ENCODE peak calls at places on chromosomes 16 and 17, in nine cellular contexts. C is SJCRH30; L is GM23248; U is sigmoid colon; J is neural progenitor cell; Y is CD8-positive, alpha-beta memory T cell; Z is uterus; R is thoracic aorta; P is spleen. S is an unnamed sample. For H3K27me3, the result is how much of the 10 kb centered on the place peaks cover.

GRCh38 chr17:81665205-81666091 is 957 bp downstream of the OXLD1 start:
- DNase-seq in J (peak), C (peak), L (peak), Y (peak), U (peak), R (no peak), Z (no peak), P (no peak), S (no peak)

GRCh38 chr17:78517421-78517820 is 59.8 kb downstream of the DNAH17 start:
- DNase-seq in U (peak), P (peak), Z (no peak), Y (no peak), J (no peak), R (no peak), C (no peak), L (no peak), S (peak)

GRCh38 chr17:79132271-79133064 is 57.8 kb downstream of the ENGASE start:
- DNase-seq in Z (no peak), C (no peak), U (no peak), L (no peak), P (no peak), Y (no peak), R (no peak), J (no peak), S (no peak)

GRCh38 chr16:83797013-83797412 is 10.8 kb upstream of the HSBP1 start:
- DNase-seq in R (no peak), C (no peak), L (no peak), U (no peak), Z (no peak), Y (no peak), P (no peak), J (no peak), S (no peak)

GRCh38 chr17:57294629-57295501 is 38.5 kb downstream of the MSI2 start:
- DNase-seq in Y (no peak), L (no peak), R (no peak), U (no peak), P (no peak), Z (no peak), J (no peak), C (peak), S (no peak)

GRCh38 chr17:62755139-62755851 is 52.8 kb downstream of the MARCHF10 start:
- DNase-seq in L (peak), R (no peak), U (no peak), C (no peak), J (no peak), Y (no peak), Z (peak), P (no peak), S (no peak)

GRCh38 chr16:25988882-25989281 is 297.1 kb downstream of the HS3ST4 start:
- DNase-seq in U (no peak), J (no peak), R (no peak), C (no peak), P (no peak), Y (no peak), L (no peak), Z (no peak), S (no peak)

GRCh38 chr16:85266857-85267256 is 154.6 kb upstream of the CIBAR2 start:
- DNase-seq in Y (no peak), Z (no peak), J (no peak), L (no peak), U (no peak), C (peak), R (no peak), P (no peak), S (no peak)

GRCh38 chr17:9929873-9930272 is 24.8 kb upstream of the RCVRN start:
- DNase-seq in P (no peak), U (no peak), Z (peak), R (no peak), L (no peak), Y (no peak), C (no peak), J (no peak), S (no peak)

GRCh38 chr17:1735418-1735817 is 7.3 kb upstream of the SERPINF2 start:
- DNase-seq in Y (no peak), J (no peak), C (no peak), P (no peak), Z (no peak), U (no peak), R (no peak), L (no peak), S (no peak)

GRCh38 chr17:49473900-49474751 is 21.0 kb upstream of the NGFR start:
- DNase-seq in U (no peak), P (no peak), Y (no peak), R (no peak), J (no peak), Z (no peak), L (no peak), C (no peak), S (peak)

GRCh38 chr16:23898682-23899430 is 63.1 kb downstream of the PRKCB start:
- DNase-seq in L (no peak), J (no peak), R (no peak), Z (no peak), U (no peak), P (no peak), Y (no peak), C (no peak), S (no peak)

GRCh38 chr17:10126554-10127493 is 71.6 kb downstream of the GAS7 start:
- DNase-seq in Z (peak), J (peak), R (no peak), L (peak), P (no peak), Y (no peak), C (no peak), U (peak), S (peak)

GRCh38 chr17:58679263-58680037 is 12.4 kb downstream of the TEX14 start:
- DNase-seq in Y (no peak), R (no peak), J (no peak), U (no peak), P (no peak), L (no peak), Z (no peak), C (peak), S (no peak)

GRCh38 chr17:82594571-82594970 is 53.7 kb downstream of the WDR45B start:
- DNase-seq in R (no peak), U (no peak), P (no peak), Z (no peak), Y (no peak), C (no peak), L (no peak), J (no peak), S (no peak)

GRCh38 chr17:75288784-75289121 is 480 bp downstream of the SLC25A19 start:
- DNase-seq in Z (no peak), R (no peak), L (no peak), Y (peak), C (peak), U (no peak), P (no peak), J (peak), S (no peak)

GRCh38 chr17:78484300-78485159 is 92.7 kb downstream of the DNAH17 start:
- DNase-seq in J (peak), C (no peak), Z (no peak), U (no peak), Y (peak), L (peak), P (peak), R (no peak), S (no peak)

DNA sequence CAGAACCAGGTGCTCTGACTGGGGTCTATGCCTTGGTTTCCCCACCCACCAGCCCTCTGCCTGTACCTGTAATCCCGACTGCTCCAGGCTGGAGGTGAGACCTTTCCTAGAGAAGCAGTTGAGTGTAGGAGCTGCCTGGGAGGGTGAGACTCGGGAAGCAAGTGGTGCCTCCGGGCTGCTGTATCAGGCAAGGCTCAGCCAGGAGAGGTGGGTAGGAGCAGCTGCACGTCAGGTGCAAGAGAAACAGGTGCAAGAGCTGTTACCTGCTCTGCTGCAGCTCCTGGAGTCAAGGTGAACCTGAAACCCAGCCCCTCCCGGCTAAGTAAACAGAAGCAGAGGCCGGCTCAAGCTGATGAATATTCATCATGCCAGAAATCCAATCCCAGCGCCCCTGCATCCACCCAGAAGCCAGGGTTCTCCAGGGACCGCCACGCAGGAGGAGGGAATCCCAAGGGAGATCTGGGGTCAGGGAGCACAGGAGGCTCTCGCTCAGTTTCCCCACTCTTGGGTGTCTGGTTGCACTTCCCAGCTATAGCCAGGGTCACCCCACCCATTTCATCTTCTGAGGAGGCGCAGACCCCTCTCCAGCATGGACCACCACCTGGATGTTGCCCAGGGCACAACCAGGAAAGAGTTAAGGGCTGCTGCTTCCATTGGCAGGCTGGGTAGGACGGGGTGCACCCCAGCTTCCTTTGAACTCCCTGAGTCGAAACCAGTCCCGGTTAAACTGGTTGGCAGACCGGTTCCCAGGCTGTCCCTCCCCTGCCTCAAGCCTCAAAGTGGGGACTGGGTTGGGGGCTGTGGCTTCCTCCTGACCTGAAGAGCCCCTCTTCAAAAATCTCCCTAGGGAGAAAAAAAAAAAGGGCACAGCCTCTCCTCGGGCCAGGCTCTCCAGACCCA is at the start of gene PRR15L:
- DNase-seq in R (no peak), L (no peak), J (no peak), Z (no peak), C (no peak), U (no peak), Y (peak), P (no peak), S (no peak)
- H3K27ac ChIP-seq in R (no peak), L (no peak), J (no peak), Z (no peak), C (no peak), U (no peak), Y (no peak), P (no peak), S (no peak)

GRCh38 chr16:72913551-72913950 is 134.4 kb downstream of the ZFHX3 start:
- DNase-seq in L (no peak), U (no peak), Z (no peak), J (no peak), R (no peak), P (no peak), C (no peak), Y (no peak), S (no peak)

GRCh38 chr16:72910875-72911274 is 137.1 kb downstream of the ZFHX3 start:
- DNase-seq in J (peak), P (peak), U (no peak), C (no peak), Z (no peak), Y (no peak), R (no peak), L (no peak), S (no peak)

GRCh38 chr16:72910371-72910770 is 137.6 kb downstream of the ZFHX3 start:
- DNase-seq in Y (no peak), R (no peak), U (no peak), C (no peak), P (no peak), L (no peak), J (no peak), Z (no peak), S (no peak)

GRCh38 chr16:72921106-72921505 is 126.8 kb downstream of the ZFHX3 start:
- DNase-seq in Z (no peak), R (no peak), J (no peak), P (no peak), Y (no peak), U (peak), L (no peak), C (no peak), S (no peak)

DNA sequence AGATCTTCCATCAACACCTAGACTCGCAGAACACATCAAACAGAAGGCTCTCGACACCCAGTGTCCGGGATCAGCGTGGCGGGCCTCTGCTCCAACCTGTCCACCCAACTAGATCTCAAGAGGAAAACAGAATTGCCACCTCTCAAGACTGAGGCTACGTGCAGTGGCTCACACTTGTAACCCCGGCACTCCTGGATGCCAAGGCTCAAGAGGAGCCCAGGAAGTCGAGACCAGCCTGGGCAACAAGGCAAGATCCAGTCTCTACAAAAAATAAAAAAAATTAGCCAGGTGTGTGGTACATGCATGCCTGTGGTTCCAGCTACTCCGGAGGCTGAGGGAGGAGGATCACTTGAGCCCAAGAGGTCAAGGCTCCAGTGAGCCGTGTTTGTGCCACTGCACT is 132.6 kb downstream of the ZFHX3 start:
- DNase-seq in U (no peak), P (peak), Z (no peak), C (no peak), L (no peak), Y (no peak), R (no peak), J (no peak), S (no peak)
- H3K27me3 ChIP-seq in U (under half), P (under half), Z (under half), C (under half), L (under half), Y (under half), R (under half), J (under half), S (under half)

GRCh38 chr17:43908111-43908721 is 880 bp upstream of the MPP2 start:
- DNase-seq in Z (peak), L (peak), R (peak), U (peak), P (no peak), J (peak), C (peak), Y (peak), S (peak)

GRCh38 chr17:43905400-43905984 is 1.8 kb downstream of the MPP2 start:
- DNase-seq in Z (no peak), J (peak), C (no peak), R (no peak), U (no peak), L (no peak), Y (no peak), P (no peak), S (no peak)

GRCh38 chr17:43907425-43907981 is at the start of gene MPP2:
- DNase-seq in P (peak), Y (peak), L (peak), J (peak), R (no peak), Z (peak), C (peak), U (peak), S (peak)

GRCh38 chr17:43905985-43906852 is 1.1 kb downstream of the MPP2 start:
- DNase-seq in J (peak), Y (peak), P (no peak), C (peak), Z (peak), U (peak), R (peak), L (peak), S (peak)

GRCh38 chr17:43906951-43907424 is 348 bp downstream of the MPP2 start:
- DNase-seq in Y (peak), U (peak), J (no peak), L (peak), Z (peak), P (no peak), R (no peak), C (no peak), S (no peak)
- H3K27ac ChIP-seq in Y (peak), U (peak), J (no peak), L (no peak), Z (peak), P (no peak), R (peak), C (no peak), S (peak)

DNA sequence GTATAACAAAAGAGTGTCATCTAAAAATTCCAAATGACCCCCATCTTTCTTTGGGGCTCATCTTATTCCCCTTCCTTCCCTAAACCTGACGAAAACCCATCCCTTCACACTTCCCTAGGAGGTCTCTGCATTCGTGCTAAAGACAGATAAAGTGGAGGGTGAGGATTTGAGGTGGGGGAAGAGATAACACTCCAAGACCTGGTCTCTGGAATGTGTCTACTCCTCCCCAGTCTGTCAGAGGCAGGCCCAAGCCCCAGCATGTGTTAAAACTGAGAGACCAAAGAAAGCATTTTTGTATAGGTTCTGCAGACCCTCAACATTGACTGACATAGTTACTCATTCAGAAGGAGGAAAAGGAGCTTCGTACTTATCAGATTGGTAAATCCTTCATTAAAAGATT is 11.0 kb upstream of the LHX1 start:
- DNase-seq in R (no peak), P (no peak), L (no peak), Z (no peak), C (no peak), U (no peak), Y (no peak), J (no peak), S (no peak)
- H3K27me3 ChIP-seq in R (under half), P (under half), L (half or more), Z (under half), C (under half), U (half or more), Y (under half), J (half or more), S (under half)

GRCh38 chr17:3535253-3535995 is 22.2 kb downstream of the TRPV3 start:
- DNase-seq in P (peak), Z (peak), R (no peak), J (peak), Y (peak), L (peak), C (no peak), U (no peak), S (peak)
- H3K27ac ChIP-seq in P (peak), Z (peak), R (no peak), J (no peak), Y (no peak), L (peak), C (no peak), U (peak), S (peak)

DNA sequence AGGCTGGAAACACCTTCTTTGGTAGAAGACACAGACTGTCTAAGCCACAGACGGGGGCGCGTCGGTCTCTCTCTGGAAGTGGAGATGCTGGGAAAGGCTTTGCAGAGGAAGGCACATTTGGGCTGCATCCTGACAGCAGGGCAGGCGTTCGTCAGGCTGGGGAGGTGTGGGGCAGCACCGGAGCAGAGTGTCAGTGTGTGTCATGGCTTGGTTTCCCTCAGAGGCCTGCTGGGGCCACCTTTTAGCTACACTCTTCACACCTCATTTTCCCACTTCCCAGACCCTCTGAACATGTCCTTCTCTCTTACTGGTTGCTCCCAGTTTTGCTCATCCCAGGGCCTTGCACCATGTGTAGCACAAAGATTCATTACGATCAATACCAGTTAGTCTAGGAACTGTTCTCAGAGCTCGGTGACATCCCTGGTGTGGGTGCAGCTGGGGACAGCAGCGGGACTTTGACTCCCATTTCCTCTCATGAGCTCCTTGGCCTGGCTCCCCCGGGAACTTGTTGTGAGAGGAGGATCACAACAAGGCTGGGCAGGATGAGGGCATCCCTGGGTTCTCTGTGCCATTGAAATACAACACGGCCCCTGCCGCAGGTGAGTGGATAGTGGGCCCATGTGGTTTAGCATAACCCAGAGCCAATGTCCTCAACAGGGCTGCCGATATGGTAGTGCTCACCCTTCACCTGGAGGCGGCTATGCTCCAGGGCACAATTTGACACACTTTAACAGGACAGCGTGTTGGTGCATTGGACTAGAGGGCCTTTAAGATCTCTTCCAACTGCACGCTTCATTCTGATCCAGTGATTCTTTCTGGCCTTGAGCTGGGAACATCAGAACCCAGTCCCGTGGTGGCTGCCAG is 33.0 kb downstream of the SMARCE1 start:
- DNase-seq in U (no peak), Z (no peak), R (no peak), Y (no peak), C (no peak), J (no peak), L (no peak), P (no peak), S (no peak)
- H3K27me3 ChIP-seq in U (under half), Z (under half), R (under half), Y (under half), C (under half), J (under half), L (under half), P (under half), S (under half)